ENCODE peak calls at places on chromosomes 3 and 15, in seven cellular contexts. J is right cardiac atrium, E is NCI-H774, H is fibroblast of mammary gland, O is OCI-LY7, Q is Panc1, Z is left ventricle myocardium inferior. U is an unnamed sample.

GRCh38 chr3:156606729-156607128 is 51.8 kb upstream of the SSR3 start:
- DNase-seq in E (no peak), Q (no peak), J (no peak), Z (no peak), H (peak), O (no peak), U (no peak)

GRCh38 chr3:13509816-13510192 is 29.7 kb downstream of the HDAC11 start:
- DNase-seq in E (no peak), Z (no peak), O (no peak), J (no peak), H (no peak), Q (no peak), U (no peak)

GRCh38 chr3:66363133-66363532 is 137.7 kb downstream of the LRIG1 start:
- DNase-seq in Q (no peak), Z (no peak), O (no peak), J (no peak), H (no peak), E (no peak), U (no peak)

GRCh38 chr3:104526901-104527401 is 839.8 kb upstream of the ALCAM start:
- DNase-seq in E (no peak), O (peak), Z (no peak), Q (no peak), J (no peak), H (no peak), U (no peak)

GRCh38 chr3:48125026-48125704 is 63.1 kb downstream of the CDC25A start:
- DNase-seq in E (no peak), J (no peak), Z (no peak), O (no peak), H (peak), Q (no peak), U (no peak)

GRCh38 chr15:60830479-60830878 is 351.5 kb upstream of the ICE2 start:
- DNase-seq in H (peak), O (no peak), E (no peak), Z (no peak), J (no peak), Q (no peak), U (no peak)

GRCh38 chr3:139084176-139084575 is 39.5 kb upstream of the PRR23C start:
- DNase-seq in J (no peak), Q (no peak), H (no peak), E (no peak), O (no peak), Z (no peak), U (no peak)

GRCh38 chr15:54456413-54456812 is 478.2 kb downstream of the UNC13C start:
- DNase-seq in O (no peak), J (no peak), H (no peak), Z (no peak), Q (no peak), E (no peak), U (no peak)